ENCODE peak calls at places on chromosomes 3 and 15, in four cellular contexts. X is aorta, Q is K562, M is testis. P is an unnamed sample.

GRCh38 chr15:99706557-99707303 is 26.5 kb downstream of the LYSMD4 start:
- DNase-seq in Q (no peak), X (no peak), M (no peak), P (no peak)

GRCh38 chr3:100710355-100711198 is 1.3 kb downstream of the TFG start:
- DNase-seq in X (no peak), Q (peak; percentile 79), M (peak; percentile 65), P (peak; percentile 39)

GRCh38 chr3:107542665-107543064 is 19.9 kb downstream of the BBX start:
- DNase-seq in Q (no peak), X (no peak), M (no peak), P (no peak)

GRCh38 chr3:49869525-49870126 is at the start of gene CAMKV:
- DNase-seq in X (no peak), M (no peak), Q (peak; percentile 27), P (no peak)

GRCh38 chr3:47128110-47128509 is 35.8 kb downstream of the SETD2 start:
- DNase-seq in Q (no peak), X (no peak), M (no peak), P (no peak)

GRCh38 chr3:127536818-127537810 is 53.4 kb downstream of the TPRA1 start:
- DNase-seq in X (no peak), Q (no peak), M (no peak), P (no peak)

GRCh38 chr3:87498358-87499080 is 222.1 kb upstream of the POU1F1 start:
- DNase-seq in Q (no peak), X (no peak), M (no peak), P (no peak)

GRCh38 chr15:44033894-44034293 is 161.2 kb downstream of the FRMD5 start:
- DNase-seq in X (no peak), M (peak; percentile 48), Q (no peak), P (peak; percentile 83)

GRCh38 chr3:109384164-109384563 is 46.8 kb upstream of the DPPA4 start:
- DNase-seq in X (no peak), M (no peak), Q (no peak), P (no peak)

GRCh38 chr3:32831062-32831461 is 13.3 kb downstream of the TRIM71 start:
- DNase-seq in Q (no peak), X (no peak), M (no peak), P (no peak)

GRCh38 chr15:100879461-100880138 is at the start of gene ALDH1A3:
- DNase-seq in M (peak; percentile 59), X (no peak), Q (no peak), P (no peak)

DNA sequence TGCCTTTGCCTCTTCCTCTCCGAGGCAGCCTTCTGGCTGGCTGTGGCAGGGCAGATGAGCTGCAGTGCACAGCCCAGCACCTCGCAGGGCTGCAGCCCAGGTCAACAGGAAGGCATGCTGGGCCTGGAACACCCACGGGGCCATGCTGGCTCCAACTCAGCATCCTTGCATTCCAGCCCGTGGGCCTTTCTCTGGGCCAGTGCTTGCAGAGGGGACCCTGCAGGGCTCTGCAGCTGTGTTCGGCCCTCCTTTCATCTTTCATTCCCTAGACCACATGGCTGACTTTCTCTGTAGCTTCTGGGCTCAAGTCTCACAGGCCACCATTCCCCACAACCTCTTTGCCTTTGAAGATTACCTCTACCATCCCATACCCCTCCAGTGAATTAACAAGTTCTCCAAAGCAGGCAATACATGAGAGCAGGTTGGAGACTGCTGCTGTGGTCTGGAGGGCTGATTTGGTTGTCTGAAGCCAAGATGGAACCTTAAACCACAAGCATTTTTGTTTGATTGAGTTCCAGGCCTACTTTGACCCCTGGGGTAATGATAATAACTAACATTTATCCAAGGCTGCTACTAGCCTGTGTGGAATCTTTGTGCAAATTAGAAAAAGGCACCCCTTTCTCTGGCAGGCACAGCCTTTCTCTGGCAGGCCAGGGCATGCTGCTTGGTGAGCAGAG is 5.9 kb downstream of the FAM131A start:
- DNase-seq in X (no peak), Q (no peak), M (no peak), P (no peak)
- H3K27ac ChIP-seq in X (no peak overlapping the region), Q (no peak overlapping the region), M (no peak overlapping the region), P (no peak overlapping the region)

GRCh38 chr3:52844290-52844985 is 9.6 kb upstream of the MUSTN1 start:
- DNase-seq in X (peak; percentile 68), Q (no peak), M (no peak), P (no peak)

GRCh38 chr3:52843881-52844280 is 9.1 kb upstream of the MUSTN1 start:
- DNase-seq in Q (no peak), M (no peak), X (peak; percentile 51), P (no peak)

GRCh38 chr3:52845691-52846426 is 11.0 kb upstream of the MUSTN1 start:
- DNase-seq in Q (peak; percentile 15), M (no peak), X (no peak), P (no peak)

GRCh38 chr3:52846427-52846983 is 11.7 kb upstream of the MUSTN1 start:
- DNase-seq in X (no peak), Q (no peak), M (no peak), P (no peak)

DNA sequence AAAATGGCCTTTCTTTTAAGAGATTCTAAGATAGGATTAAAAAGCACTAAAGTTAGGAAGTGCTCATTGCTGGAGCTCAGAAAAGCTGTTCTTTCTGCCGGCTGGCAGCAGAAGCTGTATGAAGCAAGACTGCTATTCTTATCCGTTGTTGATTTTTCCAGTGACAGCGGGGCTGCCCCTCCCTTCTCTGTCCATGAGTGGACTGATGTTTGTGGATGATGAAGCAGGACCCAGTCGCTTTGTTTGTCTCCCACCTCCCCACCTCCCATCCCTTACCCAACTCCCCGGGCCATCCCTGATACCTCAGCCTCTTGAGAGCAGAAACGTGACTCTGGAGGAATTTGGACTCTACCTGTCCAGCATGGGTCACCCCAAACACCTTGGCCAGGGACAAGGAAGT is 10.3 kb upstream of the MUSTN1 start:
- DNase-seq in M (peak; percentile 31), X (peak; percentile 85), Q (no peak), P (peak; percentile 71)
- H3K27ac ChIP-seq in M (peak overlapping the region; percentile 67), X (peak overlapping the region; percentile 91), Q (no peak overlapping the region), P (no peak overlapping the region)

GRCh38 chr15:57533062-57533735 is 58.5 kb upstream of the MYZAP start:
- DNase-seq in Q (no peak), M (no peak), X (no peak), P (peak; percentile 65)
- H3K27ac ChIP-seq in Q (no peak overlapping the region), M (no peak overlapping the region), X (no peak overlapping the region), P (peak overlapping the region; percentile 30)

GRCh38 chr15:47812436-47813109 is 95.3 kb downstream of the SEMA6D start:
- DNase-seq in M (no peak), X (no peak), Q (no peak), P (no peak)
- H3K27ac ChIP-seq in M (no peak overlapping the region), X (no peak overlapping the region), Q (no peak overlapping the region), P (no peak overlapping the region)

DNA sequence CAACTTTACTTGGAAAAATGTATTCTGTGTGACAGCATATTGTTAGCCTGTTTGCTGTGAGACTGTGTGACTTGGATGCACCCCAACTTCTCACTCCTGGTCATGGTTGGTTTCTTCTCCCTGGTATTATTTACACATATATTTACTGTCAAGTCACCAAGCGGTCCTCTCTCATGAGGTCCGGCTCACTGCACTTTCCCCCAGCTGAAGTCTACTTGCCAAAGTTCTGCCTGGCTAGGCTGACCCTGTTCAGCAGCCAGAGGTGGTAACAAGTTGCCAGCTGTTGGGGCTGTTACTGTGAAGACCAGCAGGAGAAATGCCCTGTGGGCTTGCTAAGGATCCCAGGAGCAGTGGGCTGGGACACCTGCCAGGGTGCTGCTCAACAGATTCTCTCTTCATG is 337.5 kb downstream of the MFSD1 start:
- DNase-seq in M (no peak), Q (no peak), X (no peak), P (no peak)
- H3K27ac ChIP-seq in M (no peak overlapping the region), Q (no peak overlapping the region), X (no peak overlapping the region), P (no peak overlapping the region)

DNA sequence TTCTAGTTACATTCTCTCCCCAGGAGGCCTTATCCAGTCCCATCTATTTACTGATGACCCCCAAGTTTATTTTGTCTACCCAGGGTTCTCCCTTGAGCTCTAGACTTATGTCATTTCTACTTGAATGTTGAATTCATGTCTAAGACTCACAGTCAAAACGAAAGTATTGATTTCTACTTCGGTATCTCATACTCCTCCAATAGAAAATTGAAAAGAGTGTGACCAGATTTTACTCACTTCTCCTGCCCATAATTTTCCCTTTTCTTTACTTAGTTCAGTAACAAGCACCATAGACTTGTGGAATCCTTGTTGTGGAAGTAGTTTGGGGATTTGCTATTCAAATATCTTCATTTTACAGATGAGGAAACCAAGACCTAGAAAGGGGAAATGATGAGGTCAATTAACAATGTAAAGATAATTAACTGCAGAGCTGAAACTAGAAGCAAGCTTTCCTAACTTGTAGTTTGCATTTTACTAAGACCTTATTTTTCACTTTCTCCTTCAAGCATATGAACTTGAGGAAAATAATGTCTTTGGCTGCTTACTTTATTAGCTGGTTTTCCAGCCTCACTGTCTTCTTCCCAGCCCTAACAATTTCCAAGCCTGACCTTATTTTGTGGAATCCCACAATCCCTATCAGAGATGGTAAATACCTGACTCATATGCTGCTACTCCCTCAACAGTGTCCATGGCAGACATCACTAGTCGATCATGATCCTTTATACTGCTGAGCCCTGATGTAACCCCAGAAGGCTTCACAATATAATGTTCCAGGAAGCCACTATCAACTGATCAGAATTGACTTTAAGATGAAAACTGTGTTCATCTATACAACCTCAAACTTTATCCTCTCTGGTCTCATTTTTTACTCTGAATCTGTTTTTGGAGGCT is 123.9 kb upstream of the AGBL1 start:
- DNase-seq in X (no peak), M (no peak), Q (no peak), P (no peak)
- H3K27ac ChIP-seq in X (no peak overlapping the region), M (no peak overlapping the region), Q (no peak overlapping the region), P (no peak overlapping the region)

GRCh38 chr3:124246949-124247348 is 255.0 kb upstream of the ROPN1 start:
- DNase-seq in Q (peak; percentile 9), X (no peak), M (peak; percentile 36), P (no peak)

GRCh38 chr3:124250053-124250452 is 258.1 kb upstream of the ROPN1 start:
- DNase-seq in M (no peak), X (no peak), Q (no peak), P (no peak)

GRCh38 chr3:124246366-124246765 is 254.4 kb upstream of the ROPN1 start:
- DNase-seq in M (no peak), Q (no peak), X (no peak), P (no peak)

GRCh38 chr3:124243253-124243859 is 251.4 kb upstream of the ROPN1 start:
- DNase-seq in M (no peak), X (no peak), Q (no peak), P (no peak)

GRCh38 chr3:124248471-124249028 is 256.6 kb upstream of the ROPN1 start:
- DNase-seq in M (peak; percentile 46), X (no peak), Q (peak; percentile 2), P (peak; percentile 85)
- H3K27ac ChIP-seq in M (peak overlapping the region; percentile 90), X (peak overlapping the region; percentile 91), Q (no peak overlapping the region), P (peak overlapping the region; percentile 77)

DNA sequence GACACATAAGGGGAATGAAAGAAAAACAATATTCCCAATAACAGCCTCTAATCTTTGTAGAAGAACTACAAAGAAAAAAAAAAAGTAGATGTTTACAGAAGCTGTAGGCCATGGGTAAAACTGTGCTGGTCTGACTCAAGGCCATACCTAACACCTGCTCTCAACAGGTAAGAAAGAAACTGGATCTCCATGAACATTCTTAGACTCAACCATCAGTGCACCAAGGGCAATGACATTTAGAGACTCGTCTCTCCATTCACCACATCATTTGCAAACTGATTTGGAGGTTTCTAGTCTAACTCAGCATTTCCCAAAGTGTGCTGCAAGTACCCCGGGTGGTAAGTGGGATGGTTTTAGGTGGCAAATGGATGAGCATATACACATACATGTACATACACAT is 164.2 kb downstream of the FOXP1 start:
- DNase-seq in X (no peak), M (no peak), Q (no peak), P (no peak)
- H3K27ac ChIP-seq in X (no peak overlapping the region), M (no peak overlapping the region), Q (no peak overlapping the region), P (no peak overlapping the region)